ENCODE peak calls at places on chromosomes 4 and X, in six cellular contexts. D, P, G, Z, C and W are unnamed samples.

GRCh38 chr4:143382539-143382938 is 45.9 kb downstream of the GAB1 start:
- DNase-seq in D (no peak), G (peak; percentile 32), Z (no peak), P (no peak), C (no peak), W (no peak)

GRCh38 chr4:4990857-4991540 is 28.3 kb downstream of the CYTL1 start:
- DNase-seq in Z (no peak), P (peak; percentile 3), C (no peak), D (peak; percentile 88), G (peak; percentile 91), W (no peak)

GRCh38 chr4:53928825-53929224 is 135.6 kb downstream of the CHIC2 start:
- DNase-seq in G (no peak), Z (no peak), D (no peak), C (no peak), P (no peak), W (no peak)

GRCh38 chrX:31130457-31131215 is 58.8 kb upstream of the FTHL17 start:
- DNase-seq in P (no peak), D (no peak), Z (no peak), C (no peak), G (no peak), W (no peak)

GRCh38 chr4:177879851-177880250 is 437.6 kb upstream of the AGA start:
- DNase-seq in D (no peak), C (no peak), G (peak; percentile 36), Z (peak; percentile 46), P (no peak), W (peak; percentile 57)

GRCh38 chr4:4542824-4543485 is 1.1 kb upstream of the STX18 start:
- DNase-seq in P (no peak), D (no peak), G (no peak), C (no peak), Z (no peak), W (no peak)

GRCh38 chr4:86181585-86181984 is 178.3 kb downstream of the MAPK10 start:
- DNase-seq in Z (no peak), P (no peak), D (no peak), G (peak; percentile 3), C (no peak), W (no peak)

GRCh38 chr4:8200302-8200975 is 1.3 kb downstream of the SH3TC1 start:
- DNase-seq in D (peak; percentile 81), C (peak; percentile 49), Z (no peak), G (no peak), P (no peak), W (no peak)

GRCh38 chr4:54509057-54509456 is 148.7 kb upstream of the KIT start:
- DNase-seq in G (no peak), P (no peak), C (no peak), Z (no peak), D (no peak), W (no peak)

GRCh38 chr4:173538903-173539445 is 8.9 kb upstream of the HAND2 start:
- DNase-seq in C (no peak), G (no peak), D (no peak), P (no peak), Z (no peak), W (no peak)

GRCh38 chr4:97990409-97990808 is 152.9 kb downstream of the STPG2 start:
- DNase-seq in G (no peak), Z (no peak), C (no peak), D (no peak), P (no peak), W (no peak)

GRCh38 chrX:34294665-34295064 is 162.6 kb upstream of the FAM47A start:
- DNase-seq in G (no peak), D (no peak), C (no peak), Z (no peak), P (no peak), W (no peak)

GRCh38 chr4:155954939-155955338 is 1.3 kb upstream of the CTSO start:
- DNase-seq in G (no peak), P (no peak), C (no peak), D (no peak), Z (no peak), W (no peak)

GRCh38 chrX:73126240-73126639 is 46.9 kb upstream of the PABPC1L2A start:
- DNase-seq in Z (no peak), G (no peak), D (no peak), P (no peak), C (no peak), W (no peak)